ENCODE peak calls at places on chromosome 2, in five cellular contexts. One of them, this sample, is unnamed.

GRCh38 chr2:113157108-113157896 is 16.5 kb upstream of the PSD4 start:
- DNase-seq in K562: peak; percentile 72
- DNase-seq in GM12878: no peak
- DNase-seq in H1: no peak
- DNase-seq in HepG2: no peak
- DNase-seq in this sample: peak; percentile 76

GRCh38 chr2:84846732-84847131 is 34.2 kb downstream of the TRABD2A start:
- DNase-seq in K562: no peak
- DNase-seq in GM12878: no peak
- DNase-seq in H1: no peak
- DNase-seq in HepG2: no peak
- DNase-seq in this sample: no peak

GRCh38 chr2:73827018-73827417 is 1.7 kb upstream of the STAMBP start:
- DNase-seq in K562: no peak
- DNase-seq in GM12878: no peak
- DNase-seq in H1: no peak
- DNase-seq in HepG2: no peak
- DNase-seq in this sample: peak; percentile 43

GRCh38 chr2:241350878-241351639 is 5.0 kb upstream of the FARP2 start:
- DNase-seq in K562: no peak
- DNase-seq in GM12878: no peak
- DNase-seq in H1: no peak
- DNase-seq in HepG2: peak; percentile 93
- DNase-seq in this sample: no peak

GRCh38 chr2:75602724-75603342 is 42.1 kb upstream of the EVA1A start:
- DNase-seq in K562: no peak
- DNase-seq in GM12878: no peak
- DNase-seq in H1: no peak
- DNase-seq in HepG2: no peak
- DNase-seq in this sample: no peak

GRCh38 chr2:150608341-150608740 is 120.9 kb upstream of the RND3 start:
- DNase-seq in K562: no peak
- DNase-seq in GM12878: no peak
- DNase-seq in H1: no peak
- DNase-seq in HepG2: no peak
- DNase-seq in this sample: no peak

GRCh38 chr2:171400395-171400794 is 33.4 kb downstream of the METTL8 start:
- DNase-seq in K562: no peak
- DNase-seq in GM12878: no peak
- DNase-seq in H1: no peak
- DNase-seq in HepG2: no peak
- DNase-seq in this sample: no peak

GRCh38 chr2:46364797-46365457 is 67.7 kb downstream of the EPAS1 start:
- DNase-seq in K562: peak; percentile 75
- DNase-seq in GM12878: no peak
- DNase-seq in H1: no peak
- DNase-seq in HepG2: peak; percentile 57
- DNase-seq in this sample: peak; percentile 83

GRCh38 chr2:189521686-189522434 is 58.7 kb downstream of the SLC40A1 start:
- DNase-seq in K562: peak; percentile 12
- DNase-seq in GM12878: no peak
- DNase-seq in H1: no peak
- DNase-seq in HepG2: peak; percentile 75
- DNase-seq in this sample: no peak

GRCh38 chr2:20618468-20618885 is 32.4 kb downstream of the HS1BP3 start:
- DNase-seq in K562: no peak
- DNase-seq in GM12878: no peak
- DNase-seq in H1: no peak
- DNase-seq in HepG2: no peak
- DNase-seq in this sample: no peak

GRCh38 chr2:20618886-20619521 is 31.9 kb downstream of the HS1BP3 start:
- DNase-seq in K562: no peak
- DNase-seq in GM12878: no peak
- DNase-seq in H1: no peak
- DNase-seq in HepG2: no peak
- DNase-seq in this sample: no peak

GRCh38 chr2:20617081-20617575 is 33.8 kb downstream of the HS1BP3 start:
- DNase-seq in K562: peak; percentile 73
- DNase-seq in GM12878: no peak
- DNase-seq in H1: no peak
- DNase-seq in HepG2: no peak
- DNase-seq in this sample: peak; percentile 51

GRCh38 chr2:20616341-20616871 is 34.5 kb downstream of the HS1BP3 start:
- DNase-seq in K562: no peak
- DNase-seq in GM12878: no peak
- DNase-seq in H1: no peak
- DNase-seq in HepG2: no peak
- DNase-seq in this sample: no peak

GRCh38 chr2:20617892-20618467 is 32.9 kb downstream of the HS1BP3 start:
- DNase-seq in K562: peak; percentile 62
- DNase-seq in GM12878: no peak
- DNase-seq in H1: no peak
- DNase-seq in HepG2: peak; percentile 94
- DNase-seq in this sample: no peak
- H3K4me2 ChIP-seq in K562: no peak overlapping the region
- H3K4me2 ChIP-seq in GM12878: no peak overlapping the region
- H3K4me2 ChIP-seq in H1: no peak overlapping the region
- H3K4me2 ChIP-seq in HepG2: peak overlapping the region; percentile 1
- H3K4me2 ChIP-seq in this sample: no peak overlapping the region

GRCh38 chr2:12592296-12592695 is 124.4 kb upstream of the TRIB2 start:
- DNase-seq in K562: no peak
- DNase-seq in GM12878: no peak
- DNase-seq in H1: no peak
- DNase-seq in HepG2: no peak
- DNase-seq in this sample: no peak

GRCh38 chr2:12585784-12586183 is 131.0 kb upstream of the TRIB2 start:
- DNase-seq in K562: no peak
- DNase-seq in GM12878: no peak
- DNase-seq in H1: no peak
- DNase-seq in HepG2: no peak
- DNase-seq in this sample: no peak

GRCh38 chr2:12587729-12588522 is 128.8 kb upstream of the TRIB2 start:
- DNase-seq in K562: no peak
- DNase-seq in GM12878: peak; percentile 49
- DNase-seq in H1: no peak
- DNase-seq in HepG2: no peak
- DNase-seq in this sample: no peak

GRCh38 chr2:12587228-12587627 is 129.5 kb upstream of the TRIB2 start:
- DNase-seq in K562: no peak
- DNase-seq in GM12878: no peak
- DNase-seq in H1: no peak
- DNase-seq in HepG2: no peak
- DNase-seq in this sample: no peak

GRCh38 chr2:12589802-12590320 is 126.9 kb upstream of the TRIB2 start:
- DNase-seq in K562: no peak
- DNase-seq in GM12878: no peak
- DNase-seq in H1: no peak
- DNase-seq in HepG2: no peak
- DNase-seq in this sample: no peak
- TF ChIP-seq CREB1 in K562: no peak
- TF ChIP-seq CREB1 in GM12878: no peak
- TF ChIP-seq CREB1 in H1: no peak
- TF ChIP-seq CREB1 in HepG2: no peak
- TF ChIP-seq CREB1 in this sample: no peak

GRCh38 chr2:33488178-33488690 is 11.8 kb downstream of the RASGRP3 start:
- DNase-seq in K562: no peak
- DNase-seq in GM12878: no peak
- DNase-seq in H1: no peak
- DNase-seq in HepG2: no peak
- DNase-seq in this sample: no peak
- H3K4me2 ChIP-seq in K562: no peak overlapping the region
- H3K4me2 ChIP-seq in GM12878: peak overlapping the region; percentile 89
- H3K4me2 ChIP-seq in H1: no peak overlapping the region
- H3K4me2 ChIP-seq in HepG2: no peak overlapping the region
- H3K4me2 ChIP-seq in this sample: no peak overlapping the region

DNA sequence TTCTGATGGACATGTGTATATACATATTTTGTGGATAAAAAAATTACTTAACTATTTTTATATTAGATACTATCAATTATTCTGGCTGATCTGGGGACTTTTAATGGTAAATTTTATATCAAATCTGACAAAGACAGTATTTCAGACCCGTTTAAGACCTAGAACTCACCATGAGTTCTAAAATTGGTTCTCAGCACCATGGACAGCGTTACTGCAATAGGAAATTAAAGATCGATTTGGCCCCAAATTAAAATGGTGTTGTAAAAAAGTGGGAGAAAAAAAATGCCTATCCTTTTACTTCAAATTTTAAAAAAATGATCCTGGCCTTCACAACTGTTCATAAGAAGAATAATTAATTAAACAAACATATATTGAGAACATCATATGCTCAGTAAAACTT is 919 bp upstream of the SCN2A start:
- DNase-seq in K562: peak; percentile 9
- DNase-seq in GM12878: no peak
- DNase-seq in H1: no peak
- DNase-seq in HepG2: no peak
- DNase-seq in this sample: peak; percentile 63
- TF ChIP-seq CREB1 in K562: no peak
- TF ChIP-seq CREB1 in GM12878: no peak
- TF ChIP-seq CREB1 in H1: no peak
- TF ChIP-seq CREB1 in HepG2: no peak
- TF ChIP-seq CREB1 in this sample: no peak

DNA sequence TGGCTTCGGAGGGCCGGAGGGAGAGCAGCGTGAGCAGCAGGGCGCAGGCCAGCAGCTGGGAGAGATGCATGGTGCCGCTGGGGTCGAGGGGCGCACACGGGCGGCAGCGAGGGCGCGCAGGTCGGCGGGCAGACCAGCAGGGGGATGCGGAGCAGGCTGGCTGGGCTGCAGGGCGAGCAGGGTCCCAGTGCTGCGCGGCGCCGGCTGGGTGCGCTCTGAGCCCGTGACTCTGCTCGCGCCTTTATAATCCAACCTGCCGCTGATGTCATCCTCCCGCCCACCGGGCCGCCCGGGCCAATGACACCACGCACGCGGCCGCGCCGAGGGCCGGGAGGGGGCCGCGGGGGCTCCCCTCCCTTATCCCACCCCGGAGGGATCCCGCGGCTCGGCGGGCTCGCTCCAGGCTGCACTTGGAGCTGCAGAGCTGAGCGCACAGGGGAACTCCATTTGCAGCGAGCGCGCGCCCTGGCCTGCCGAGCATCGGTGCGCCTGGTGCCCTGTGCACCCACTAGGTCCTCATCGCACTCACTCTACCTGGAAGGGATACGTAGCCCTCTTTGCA is at the start of gene NPPC:
- DNase-seq in K562: peak; percentile 66
- DNase-seq in GM12878: no peak
- DNase-seq in H1: no peak
- DNase-seq in HepG2: peak; percentile 62
- DNase-seq in this sample: peak; percentile 84
- H3K4me2 ChIP-seq in K562: peak within 1 kb of the TSS; percentile 69
- H3K4me2 ChIP-seq in GM12878: peak within 1 kb of the TSS; percentile 98
- H3K4me2 ChIP-seq in H1: peak within 1 kb of the TSS; percentile 100
- H3K4me2 ChIP-seq in HepG2: peak within 1 kb of the TSS; percentile 71
- H3K4me2 ChIP-seq in this sample: peak within 1 kb of the TSS; percentile 93

GRCh38 chr2:6973895-6974545 is 56.8 kb downstream of the RNF144A start:
- DNase-seq in K562: no peak
- DNase-seq in GM12878: no peak
- DNase-seq in H1: no peak
- DNase-seq in HepG2: no peak
- DNase-seq in this sample: no peak

GRCh38 chr2:6970551-6970950 is 53.3 kb downstream of the RNF144A start:
- DNase-seq in K562: no peak
- DNase-seq in GM12878: no peak
- DNase-seq in H1: no peak
- DNase-seq in HepG2: no peak
- DNase-seq in this sample: no peak

GRCh38 chr2:6970976-6971480 is 53.8 kb downstream of the RNF144A start:
- DNase-seq in K562: no peak
- DNase-seq in GM12878: no peak
- DNase-seq in H1: no peak
- DNase-seq in HepG2: no peak
- DNase-seq in this sample: no peak

GRCh38 chr2:6972067-6972710 is 55.0 kb downstream of the RNF144A start:
- DNase-seq in K562: no peak
- DNase-seq in GM12878: no peak
- DNase-seq in H1: no peak
- DNase-seq in HepG2: no peak
- DNase-seq in this sample: no peak

GRCh38 chr2:6971502-6971901 is 54.3 kb downstream of the RNF144A start:
- DNase-seq in K562: no peak
- DNase-seq in GM12878: no peak
- DNase-seq in H1: no peak
- DNase-seq in HepG2: no peak
- DNase-seq in this sample: no peak
- TF ChIP-seq CREB1 in K562: no peak
- TF ChIP-seq CREB1 in GM12878: no peak
- TF ChIP-seq CREB1 in H1: no peak
- TF ChIP-seq CREB1 in HepG2: no peak
- TF ChIP-seq CREB1 in this sample: no peak

DNA sequence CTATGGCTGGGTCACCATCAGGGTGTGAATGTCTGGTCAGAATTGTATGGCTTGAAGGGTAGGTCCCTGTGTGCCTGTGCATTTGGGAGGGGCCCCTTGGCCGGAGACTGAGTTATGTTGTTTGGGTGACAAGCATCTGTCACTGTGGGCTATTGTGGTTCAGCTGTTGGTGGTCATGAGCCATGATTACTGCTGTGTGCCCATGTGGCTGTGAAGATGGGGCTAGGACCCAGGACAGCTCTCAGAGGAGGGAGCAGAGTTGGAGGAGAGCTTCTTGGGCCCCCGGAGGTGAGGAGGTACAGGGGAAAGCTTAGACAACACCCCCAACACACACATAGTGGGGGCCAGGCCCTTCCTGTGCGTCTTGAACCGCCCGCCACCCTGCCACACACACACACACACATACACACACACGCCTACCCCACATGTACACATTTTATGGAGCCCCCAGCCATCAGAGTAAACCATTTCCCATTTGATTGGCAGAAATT is 1.8 kb downstream of the GAREM2 start:
- DNase-seq in K562: peak; percentile 14
- DNase-seq in GM12878: no peak
- DNase-seq in H1: no peak
- DNase-seq in HepG2: no peak
- DNase-seq in this sample: no peak
- H3K4me2 ChIP-seq in K562: no peak overlapping the region
- H3K4me2 ChIP-seq in GM12878: no peak overlapping the region
- H3K4me2 ChIP-seq in H1: peak overlapping the region; percentile 81
- H3K4me2 ChIP-seq in HepG2: no peak overlapping the region
- H3K4me2 ChIP-seq in this sample: peak overlapping the region; percentile 91

This sample was measured in GM23338.